ENCODE peak calls at places on chromosomes 5 and 9, in five cellular contexts. Y is stomach, N is fibroblast of pulmonary artery, Q is foreskin fibroblast, J is lung. B is an unnamed sample.

GRCh38 chr5:74947961-74948613 is 81.9 kb upstream of the FAM169A start:
- DNase-seq in Y (no peak), N (peak), Q (peak), J (no peak), B (no peak)

GRCh38 chr5:154646841-154647759 is 108.1 kb upstream of the LARP1 start:
- DNase-seq in Y (peak), N (peak), Q (peak), J (peak), B (no peak)

GRCh38 chr9:135941288-135941995 is 19.7 kb downstream of the UBAC1 start:
- DNase-seq in Y (no peak), N (no peak), Q (no peak), J (no peak), B (no peak)

GRCh38 chr5:82320971-82321370 is 42.8 kb upstream of the RPS23 start:
- DNase-seq in Y (no peak), N (no peak), Q (no peak), J (no peak), B (no peak)

GRCh38 chr5:174903333-174903732 is 179.0 kb downstream of the MSX2 start:
- DNase-seq in Y (no peak), N (no peak), Q (no peak), J (no peak), B (peak)

GRCh38 chr9:99127372-99128132 is 22.6 kb downstream of the TGFBR1 start:
- DNase-seq in Y (no peak), N (peak), Q (peak), J (no peak), B (peak)

GRCh38 chr5:124411089-124411488 is 335.4 kb downstream of the ZNF608 start:
- DNase-seq in Y (no peak), N (peak), Q (peak), J (no peak), B (no peak)

GRCh38 chr5:15575566-15576195 is 75.7 kb downstream of the FBXL7 start:
- DNase-seq in Y (no peak), N (peak), Q (peak), J (no peak), B (no peak)

GRCh38 chr9:134175808-134176598 is 11.6 kb upstream of the RNU6ATAC start:
- DNase-seq in Y (no peak), N (no peak), Q (no peak), J (no peak), B (no peak)

GRCh38 chr9:124761196-124761595 is 9.9 kb downstream of the NR6A1 start:
- DNase-seq in Y (no peak), N (no peak), Q (no peak), J (no peak), B (no peak)

GRCh38 chr5:79924936-79925893 is 65.8 kb downstream of the MTX3 start:
- DNase-seq in Y (no peak), N (peak), Q (peak), J (no peak), B (peak)

GRCh38 chr9:93893899-93894690 is 61.1 kb downstream of the BARX1 start:
- DNase-seq in Y (peak), N (no peak), Q (no peak), J (no peak), B (no peak)

GRCh38 chr9:81317223-81317622 is 372.1 kb downstream of the TLE1 start:
- DNase-seq in Y (no peak), N (no peak), Q (no peak), J (no peak), B (no peak)

GRCh38 chr9:110687497-110687896 is 18.9 kb downstream of the MUSK start:
- DNase-seq in Y (no peak), N (no peak), Q (no peak), J (no peak), B (no peak)

GRCh38 chr9:136787690-136788400 is 3.3 kb upstream of the TMEM141 start:
- DNase-seq in Y (peak), N (peak), Q (peak), J (peak), B (peak)

GRCh38 chr5:130050585-130050984 is 146.3 kb downstream of the CHSY3 start:
- DNase-seq in Y (no peak), N (peak), Q (peak), J (no peak), B (peak)

GRCh38 chr9:85662558-85662957 is 79.2 kb downstream of the AGTPBP1 start:
- DNase-seq in Y (no peak), N (peak), Q (no peak), J (no peak), B (peak)

GRCh38 chr9:120078112-120078511 is 501.9 kb downstream of the CDK5RAP2 start:
- DNase-seq in Y (no peak), N (no peak), Q (no peak), J (no peak), B (no peak)

GRCh38 chr5:74233571-74233970 is 407.0 kb downstream of the ENC1 start:
- DNase-seq in Y (no peak), N (peak), Q (peak), J (no peak), B (peak)

GRCh38 chr9:114200721-114201300 is 45.5 kb downstream of the COL27A1 start:
- DNase-seq in Y (no peak), N (no peak), Q (no peak), J (no peak), B (no peak)

GRCh38 chr5:31186672-31187267 is 6.7 kb upstream of the CDH6 start:
- DNase-seq in Y (no peak), N (peak), Q (peak), J (no peak), B (peak)

GRCh38 chr5:72130342-72130741 is 23.1 kb downstream of the MAP1B start:
- DNase-seq in Y (no peak), N (no peak), Q (peak), J (no peak), B (no peak)

GRCh38 chr9:75152416-75152815 is 64.1 kb downstream of the OSTF1 start:
- DNase-seq in Y (no peak), N (no peak), Q (no peak), J (no peak), B (no peak)

GRCh38 chr9:14097215-14097614 is 216.7 kb downstream of the NFIB start:
- DNase-seq in Y (no peak), N (peak), Q (peak), J (no peak), B (peak)

GRCh38 chr5:111495159-111495558 is 17.2 kb downstream of the STARD4 start:
- DNase-seq in Y (no peak), N (no peak), Q (no peak), J (no peak), B (no peak)

GRCh38 chr9:87392091-87392490 is 105.6 kb upstream of the DAPK1 start:
- DNase-seq in Y (no peak), N (no peak), Q (no peak), J (no peak), B (no peak)

GRCh38 chr5:144284036-144284435 is 113.4 kb downstream of the KCTD16 start:
- DNase-seq in Y (no peak), N (no peak), Q (no peak), J (no peak), B (no peak)

GRCh38 chr9:121556580-121556979 is 56.9 kb upstream of the GGTA1 start:
- DNase-seq in Y (peak), N (peak), Q (peak), J (peak), B (peak)

GRCh38 chr9:116039893-116040292 is 113.7 kb upstream of the PAPPA start:
- DNase-seq in Y (no peak), N (no peak), Q (no peak), J (no peak), B (no peak)

GRCh38 chr5:164357405-164358033 is 852.1 kb downstream of the MAT2B start:
- DNase-seq in Y (no peak), N (no peak), Q (no peak), J (no peak), B (no peak)

GRCh38 chr9:68706579-68707201 is 1.6 kb downstream of the PIP5K1B start:
- DNase-seq in Y (no peak), N (no peak), Q (no peak), J (no peak), B (no peak)

GRCh38 chr9:19470567-19470966 is 61.8 kb downstream of the ACER2 start:
- DNase-seq in Y (no peak), N (no peak), Q (no peak), J (no peak), B (no peak)

GRCh38 chr9:107975426-107976010 is 485.9 kb upstream of the KLF4 start:
- DNase-seq in Y (no peak), N (peak), Q (peak), J (no peak), B (no peak)

GRCh38 chr5:143248822-143249579 is 154.5 kb downstream of the NR3C1 start:
- DNase-seq in Y (no peak), N (peak), Q (peak), J (no peak), B (peak)

GRCh38 chr5:99032234-99033013 is 103.6 kb upstream of the CHD1 start:
- DNase-seq in Y (peak), N (peak), Q (peak), J (peak), B (peak)

GRCh38 chr5:50751064-50751657 is 84.7 kb downstream of the PARP8 start:
- DNase-seq in Y (no peak), N (peak), Q (peak), J (no peak), B (peak)

GRCh38 chr9:4325113-4325512 is 25.2 kb upstream of the GLIS3 start:
- DNase-seq in Y (no peak), N (no peak), Q (no peak), J (no peak), B (no peak)

GRCh38 chr9:4328723-4329122 is 28.9 kb upstream of the GLIS3 start:
- DNase-seq in Y (no peak), N (no peak), Q (peak), J (no peak), B (peak)

GRCh38 chr9:4324513-4324912 is 24.6 kb upstream of the GLIS3 start:
- DNase-seq in Y (no peak), N (peak), Q (peak), J (no peak), B (peak)

GRCh38 chr9:4333231-4333740 is 33.4 kb upstream of the GLIS3 start:
- DNase-seq in Y (no peak), N (peak), Q (peak), J (no peak), B (peak)

DNA sequence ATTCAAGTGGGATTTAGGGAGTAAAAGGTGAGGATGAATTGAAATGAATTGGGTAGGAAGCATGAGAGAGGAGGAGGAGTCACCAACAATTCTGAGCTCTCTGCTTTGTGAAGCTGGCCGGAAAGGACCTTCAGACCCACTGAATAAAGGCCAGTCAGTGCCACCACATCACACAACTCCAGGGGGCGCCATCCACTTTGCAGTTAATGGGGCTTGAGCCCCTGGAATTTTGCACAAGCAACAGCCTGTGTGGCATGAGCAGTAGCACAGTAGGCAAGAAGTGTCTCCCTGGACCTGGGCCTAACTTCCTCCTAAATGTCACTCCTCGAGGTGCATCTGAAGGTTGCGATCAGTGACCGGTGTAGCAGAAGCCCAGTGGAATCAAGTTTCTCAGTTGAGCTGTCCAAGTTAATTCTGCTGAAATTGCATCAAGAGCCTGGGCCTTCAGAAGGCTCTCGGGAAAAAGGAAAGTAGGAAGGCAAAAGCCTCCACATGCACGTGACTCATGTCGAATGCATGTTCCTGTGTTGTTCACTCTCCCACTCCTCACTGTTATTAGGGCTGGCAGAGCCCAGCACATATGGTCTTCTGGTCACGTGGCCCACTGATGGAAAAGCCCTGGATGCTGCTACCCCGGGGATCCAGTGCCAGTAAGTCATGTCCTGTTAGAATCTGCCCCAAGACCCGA is 27.8 kb upstream of the GLIS3 start:
- DNase-seq in Y (no peak), N (peak), Q (peak), J (no peak), B (peak)
- TF ChIP-seq CTCF in Y (no peak), N (peak), Q (no peak), J (no peak), B (no peak)

DNA sequence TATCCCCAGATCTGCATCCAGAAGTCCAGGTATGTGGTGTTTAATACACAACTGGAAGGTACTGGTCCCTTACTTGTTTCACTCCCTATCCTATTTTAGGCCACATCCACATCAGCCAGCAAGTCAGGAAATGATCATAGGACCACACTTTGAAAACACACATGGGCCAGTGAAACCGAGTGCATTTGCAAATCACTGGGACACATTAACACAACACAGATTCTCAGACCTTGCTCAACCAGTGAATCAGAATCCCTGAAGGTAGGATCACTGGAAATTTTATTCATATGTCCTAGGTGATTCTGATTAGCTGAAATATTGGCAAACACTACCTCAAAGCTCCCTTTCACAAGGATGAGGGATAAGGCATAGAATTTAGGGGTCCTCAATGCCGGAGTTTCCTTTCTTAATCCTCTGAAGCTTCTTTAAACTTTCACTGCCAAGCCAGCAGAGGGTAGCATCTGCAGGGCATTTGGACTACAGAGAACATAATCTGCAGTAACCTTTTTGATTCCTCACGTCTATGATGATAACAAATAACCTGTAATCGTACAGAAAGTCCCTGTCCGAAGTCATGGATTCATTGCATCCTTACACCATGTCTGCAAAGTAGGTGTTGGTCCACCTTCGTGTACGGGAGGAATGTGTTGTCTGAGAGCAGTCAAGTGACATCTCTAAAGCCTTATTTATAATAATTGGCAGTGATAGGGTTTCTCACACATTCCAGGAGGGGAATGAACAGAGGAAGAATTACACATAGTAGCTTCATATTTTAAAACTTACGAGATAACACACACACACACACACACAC is 11.0 kb upstream of the ABLIM3 start:
- DNase-seq in Y (no peak), N (peak), Q (peak), J (no peak), B (peak)
- TF ChIP-seq CTCF in Y (no peak), N (peak), Q (peak), J (peak), B (peak)

GRCh38 chr5:135053278-135053677 is 19.2 kb upstream of the PITX1 start:
- DNase-seq in Y (no peak), N (no peak), Q (no peak), J (no peak), B (no peak)
- TF ChIP-seq CTCF in Y (no peak), N (no peak), Q (no peak), J (no peak), B (no peak)

GRCh38 chr5:118614701-118615475 is 373.5 kb downstream of the DTWD2 start:
- DNase-seq in Y (no peak), N (no peak), Q (no peak), J (no peak), B (no peak)

GRCh38 chr5:118606940-118607339 is 381.4 kb downstream of the DTWD2 start:
- DNase-seq in Y (no peak), N (no peak), Q (no peak), J (no peak), B (no peak)

GRCh38 chr5:118616281-118616680 is 372.1 kb downstream of the DTWD2 start:
- DNase-seq in Y (no peak), N (no peak), Q (no peak), J (no peak), B (no peak)

GRCh38 chr5:118605761-118606160 is 382.6 kb downstream of the DTWD2 start:
- DNase-seq in Y (no peak), N (no peak), Q (no peak), J (no peak), B (no peak)

DNA sequence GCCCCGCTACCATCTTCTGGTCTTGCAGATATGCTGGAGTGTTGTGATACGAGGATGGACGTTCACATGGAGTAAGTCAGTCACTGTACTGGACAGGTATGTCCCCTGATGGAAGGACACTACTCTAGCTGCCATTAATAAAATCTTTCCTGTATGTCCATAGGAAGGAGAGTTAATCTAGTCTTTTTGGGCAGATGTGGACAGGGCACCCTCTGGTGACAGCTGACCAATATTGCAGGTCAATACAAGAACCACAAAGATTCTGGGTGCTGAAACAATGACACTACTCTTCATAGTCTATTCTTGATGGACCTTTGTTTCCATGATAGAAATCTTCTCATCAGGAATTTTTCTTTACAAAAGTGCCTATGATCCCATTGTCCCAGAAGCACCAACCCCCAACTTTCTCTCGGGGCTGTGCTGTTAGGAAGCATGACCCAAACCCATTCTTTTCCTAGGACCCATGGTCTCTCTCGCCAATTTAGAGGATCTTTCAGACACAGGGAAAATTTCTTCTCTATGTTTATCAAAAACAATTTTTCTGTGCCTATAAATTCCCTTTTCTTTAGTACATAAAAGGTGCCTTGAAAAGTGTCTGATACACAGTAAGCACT is 376.9 kb downstream of the DTWD2 start:
- DNase-seq in Y (peak), N (peak), Q (peak), J (no peak), B (peak)
- TF ChIP-seq CTCF in Y (no peak), N (peak), Q (peak), J (no peak), B (peak)